ENCODE peak calls at places on chromosomes 5 and 9, in eight cellular contexts. One of them, this sample, is unnamed.

GRCh38 chr9:81632599-81632998 is 56.7 kb downstream of the TLE1 start:
- DNase-seq in choroid plexus epithelial cell: peak
- DNase-seq in A549: no peak
- DNase-seq in astrocyte of the spinal cord: peak
- DNase-seq in tibial artery: no peak
- DNase-seq in upper lobe of right lung: no peak
- DNase-seq in cardiac muscle cell: peak
- DNase-seq in cardiac fibroblast: peak
- DNase-seq in this sample: no peak

GRCh38 chr5:1285883-1286291 is 9.0 kb downstream of the TERT start:
- DNase-seq in choroid plexus epithelial cell: no peak
- DNase-seq in upper lobe of right lung: peak
- DNase-seq in tibial artery: no peak
- DNase-seq in cardiac fibroblast: no peak
- DNase-seq in astrocyte of the spinal cord: no peak
- DNase-seq in A549: no peak
- DNase-seq in cardiac muscle cell: no peak
- DNase-seq in this sample: no peak

GRCh38 chr9:131441441-131441840 is 47.6 kb downstream of the PRRC2B start:
- DNase-seq in astrocyte of the spinal cord: no peak
- DNase-seq in cardiac muscle cell: no peak
- DNase-seq in A549: no peak
- DNase-seq in upper lobe of right lung: no peak
- DNase-seq in cardiac fibroblast: no peak
- DNase-seq in tibial artery: peak
- DNase-seq in choroid plexus epithelial cell: no peak
- DNase-seq in this sample: no peak

GRCh38 chr5:18281947-18282557 is 647.8 kb downstream of the TAF11L14 start:
- DNase-seq in astrocyte of the spinal cord: peak
- DNase-seq in cardiac muscle cell: peak
- DNase-seq in tibial artery: no peak
- DNase-seq in choroid plexus epithelial cell: peak
- DNase-seq in A549: peak
- DNase-seq in upper lobe of right lung: no peak
- DNase-seq in cardiac fibroblast: peak
- DNase-seq in this sample: no peak

GRCh38 chr5:159337291-159337974 is 7.1 kb upstream of the IL12B start:
- DNase-seq in cardiac fibroblast: peak
- DNase-seq in A549: no peak
- DNase-seq in cardiac muscle cell: peak
- DNase-seq in astrocyte of the spinal cord: peak
- DNase-seq in choroid plexus epithelial cell: peak
- DNase-seq in tibial artery: no peak
- DNase-seq in upper lobe of right lung: no peak
- DNase-seq in this sample: no peak

GRCh38 chr5:1336106-1336561 is 8.8 kb downstream of the CLPTM1L start:
- DNase-seq in cardiac muscle cell: no peak
- DNase-seq in cardiac fibroblast: no peak
- DNase-seq in choroid plexus epithelial cell: no peak
- DNase-seq in tibial artery: no peak
- DNase-seq in upper lobe of right lung: peak
- DNase-seq in astrocyte of the spinal cord: no peak
- DNase-seq in A549: no peak
- DNase-seq in this sample: no peak

GRCh38 chr9:121485618-121486531 is 13.8 kb downstream of the GGTA1 start:
- DNase-seq in choroid plexus epithelial cell: no peak
- DNase-seq in cardiac muscle cell: no peak
- DNase-seq in tibial artery: peak
- DNase-seq in A549: no peak
- DNase-seq in astrocyte of the spinal cord: no peak
- DNase-seq in cardiac fibroblast: no peak
- DNase-seq in upper lobe of right lung: no peak
- DNase-seq in this sample: no peak

GRCh38 chr9:27467486-27467885 is 56.6 kb upstream of the IFNK start:
- DNase-seq in cardiac fibroblast: no peak
- DNase-seq in choroid plexus epithelial cell: no peak
- DNase-seq in upper lobe of right lung: no peak
- DNase-seq in tibial artery: no peak
- DNase-seq in A549: no peak
- DNase-seq in cardiac muscle cell: no peak
- DNase-seq in astrocyte of the spinal cord: no peak
- DNase-seq in this sample: no peak

GRCh38 chr5:13276143-13276542 is 668.3 kb downstream of the DNAH5 start:
- DNase-seq in astrocyte of the spinal cord: no peak
- DNase-seq in tibial artery: no peak
- DNase-seq in A549: no peak
- DNase-seq in cardiac muscle cell: no peak
- DNase-seq in choroid plexus epithelial cell: peak
- DNase-seq in upper lobe of right lung: no peak
- DNase-seq in cardiac fibroblast: no peak
- DNase-seq in this sample: no peak

GRCh38 chr5:72241346-72242003 is 78.6 kb downstream of the MRPS27 start:
- DNase-seq in cardiac fibroblast: no peak
- DNase-seq in astrocyte of the spinal cord: no peak
- DNase-seq in cardiac muscle cell: no peak
- DNase-seq in tibial artery: no peak
- DNase-seq in choroid plexus epithelial cell: no peak
- DNase-seq in A549: no peak
- DNase-seq in upper lobe of right lung: no peak
- DNase-seq in this sample: no peak

GRCh38 chr5:14413331-14413750 is 168.3 kb upstream of the OTULINL start:
- DNase-seq in upper lobe of right lung: no peak
- DNase-seq in tibial artery: no peak
- DNase-seq in A549: no peak
- DNase-seq in cardiac fibroblast: no peak
- DNase-seq in cardiac muscle cell: no peak
- DNase-seq in choroid plexus epithelial cell: peak
- DNase-seq in astrocyte of the spinal cord: peak
- DNase-seq in this sample: no peak

GRCh38 chr9:95092321-95093072 is 225.0 kb downstream of the FANCC start:
- DNase-seq in astrocyte of the spinal cord: peak
- DNase-seq in cardiac muscle cell: peak
- DNase-seq in choroid plexus epithelial cell: peak
- DNase-seq in upper lobe of right lung: no peak
- DNase-seq in A549: no peak
- DNase-seq in cardiac fibroblast: peak
- DNase-seq in tibial artery: no peak
- DNase-seq in this sample: no peak

GRCh38 chr9:134328341-134328840 is 2.1 kb downstream of the RXRA start:
- DNase-seq in cardiac fibroblast: peak
- DNase-seq in choroid plexus epithelial cell: peak
- DNase-seq in A549: no peak
- DNase-seq in upper lobe of right lung: no peak
- DNase-seq in astrocyte of the spinal cord: no peak
- DNase-seq in cardiac muscle cell: no peak
- DNase-seq in tibial artery: no peak
- DNase-seq in this sample: no peak

GRCh38 chr9:136192289-136193126 is 12.4 kb downstream of the LHX3 start:
- DNase-seq in A549: no peak
- DNase-seq in tibial artery: no peak
- DNase-seq in cardiac muscle cell: no peak
- DNase-seq in choroid plexus epithelial cell: no peak
- DNase-seq in upper lobe of right lung: no peak
- DNase-seq in cardiac fibroblast: no peak
- DNase-seq in astrocyte of the spinal cord: no peak
- DNase-seq in this sample: no peak

GRCh38 chr5:42309865-42310264 is 113.4 kb upstream of the GHR start:
- DNase-seq in upper lobe of right lung: no peak
- DNase-seq in tibial artery: no peak
- DNase-seq in A549: no peak
- DNase-seq in cardiac muscle cell: no peak
- DNase-seq in cardiac fibroblast: no peak
- DNase-seq in astrocyte of the spinal cord: no peak
- DNase-seq in choroid plexus epithelial cell: no peak
- DNase-seq in this sample: no peak

GRCh38 chr9:23740531-23740930 is 85.5 kb downstream of the ELAVL2 start:
- DNase-seq in tibial artery: no peak
- DNase-seq in cardiac fibroblast: no peak
- DNase-seq in choroid plexus epithelial cell: no peak
- DNase-seq in upper lobe of right lung: no peak
- DNase-seq in A549: no peak
- DNase-seq in astrocyte of the spinal cord: no peak
- DNase-seq in cardiac muscle cell: no peak
- DNase-seq in this sample: no peak

GRCh38 chr9:23739753-23740152 is 86.3 kb downstream of the ELAVL2 start:
- DNase-seq in cardiac fibroblast: no peak
- DNase-seq in upper lobe of right lung: no peak
- DNase-seq in cardiac muscle cell: no peak
- DNase-seq in astrocyte of the spinal cord: no peak
- DNase-seq in A549: no peak
- DNase-seq in tibial artery: no peak
- DNase-seq in choroid plexus epithelial cell: no peak
- DNase-seq in this sample: no peak

GRCh38 chr9:23746317-23746716 is 79.7 kb downstream of the ELAVL2 start:
- DNase-seq in cardiac muscle cell: no peak
- DNase-seq in A549: no peak
- DNase-seq in cardiac fibroblast: no peak
- DNase-seq in astrocyte of the spinal cord: no peak
- DNase-seq in upper lobe of right lung: no peak
- DNase-seq in tibial artery: no peak
- DNase-seq in choroid plexus epithelial cell: no peak
- DNase-seq in this sample: no peak

GRCh38 chr9:23743041-23743440 is 83.0 kb downstream of the ELAVL2 start:
- DNase-seq in tibial artery: no peak
- DNase-seq in astrocyte of the spinal cord: no peak
- DNase-seq in cardiac fibroblast: no peak
- DNase-seq in upper lobe of right lung: no peak
- DNase-seq in A549: no peak
- DNase-seq in cardiac muscle cell: no peak
- DNase-seq in choroid plexus epithelial cell: no peak
- DNase-seq in this sample: no peak

DNA sequence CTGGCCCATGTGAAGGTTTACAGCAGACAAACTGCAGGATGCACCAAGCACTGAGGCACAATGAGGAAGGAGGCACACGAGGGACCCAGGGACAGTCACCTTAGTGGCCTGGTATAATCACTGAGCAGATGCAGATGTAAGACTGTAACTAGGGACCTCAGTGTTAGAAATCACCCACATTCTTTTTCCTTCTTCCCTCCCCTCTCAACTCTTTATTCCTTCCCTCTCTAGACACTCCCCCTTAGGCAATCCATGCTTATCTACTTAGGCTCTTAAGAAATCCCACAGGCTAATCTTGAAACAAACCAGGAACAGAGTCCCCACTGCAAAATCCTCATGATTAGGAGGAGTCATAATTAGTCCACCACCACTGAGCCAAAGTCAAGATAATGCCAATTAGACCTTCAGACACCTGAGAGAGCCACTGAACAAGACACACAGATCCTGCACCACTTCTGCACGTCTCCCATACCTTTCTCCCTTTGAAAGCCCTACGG is 84.7 kb downstream of the ELAVL2 start:
- DNase-seq in upper lobe of right lung: no peak
- DNase-seq in cardiac fibroblast: no peak
- DNase-seq in cardiac muscle cell: no peak
- DNase-seq in tibial artery: no peak
- DNase-seq in A549: no peak
- DNase-seq in choroid plexus epithelial cell: no peak
- DNase-seq in astrocyte of the spinal cord: no peak
- DNase-seq in this sample: no peak
- H3K4me3 ChIP-seq in upper lobe of right lung: no peak
- H3K4me3 ChIP-seq in cardiac fibroblast: no peak
- H3K4me3 ChIP-seq in cardiac muscle cell: no peak
- H3K4me3 ChIP-seq in tibial artery: no peak
- H3K4me3 ChIP-seq in A549: no peak
- H3K4me3 ChIP-seq in choroid plexus epithelial cell: no peak
- H3K4me3 ChIP-seq in astrocyte of the spinal cord: no peak
- H3K4me3 ChIP-seq in this sample: no peak

DNA sequence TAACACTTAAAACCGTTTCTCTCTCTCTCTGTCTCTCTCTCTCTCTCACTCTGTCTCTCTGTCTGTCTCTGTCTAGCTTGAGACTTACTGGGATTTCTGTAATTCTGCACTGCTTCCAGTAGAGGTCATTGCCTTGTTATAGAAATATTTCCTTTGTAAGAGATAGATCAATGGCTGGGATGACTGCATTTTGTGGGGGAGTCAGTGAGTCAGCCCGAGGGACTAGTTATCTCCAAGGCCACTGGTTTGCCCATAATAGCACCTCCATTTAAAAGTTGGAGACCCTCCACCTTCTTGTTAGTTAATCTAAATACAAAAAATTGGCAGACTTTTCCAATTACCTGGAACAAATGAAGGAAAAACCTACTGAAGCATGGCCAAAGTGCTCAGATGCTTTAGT is 547.2 kb downstream of the LRRC70 start:
- DNase-seq in astrocyte of the spinal cord: peak
- DNase-seq in choroid plexus epithelial cell: peak
- DNase-seq in cardiac fibroblast: peak
- DNase-seq in A549: peak
- DNase-seq in upper lobe of right lung: no peak
- DNase-seq in cardiac muscle cell: peak
- DNase-seq in tibial artery: no peak
- DNase-seq in this sample: no peak
- TF ChIP-seq CTCF in astrocyte of the spinal cord: peak
- TF ChIP-seq CTCF in choroid plexus epithelial cell: peak
- TF ChIP-seq CTCF in cardiac fibroblast: peak
- TF ChIP-seq CTCF in A549: peak
- TF ChIP-seq CTCF in upper lobe of right lung: peak
- TF ChIP-seq CTCF in cardiac muscle cell: peak
- TF ChIP-seq CTCF in tibial artery: peak
- TF ChIP-seq CTCF in this sample: peak

GRCh38 chr9:4320021-4320420 is 20.2 kb upstream of the GLIS3 start:
- DNase-seq in astrocyte of the spinal cord: no peak
- DNase-seq in cardiac muscle cell: no peak
- DNase-seq in upper lobe of right lung: no peak
- DNase-seq in cardiac fibroblast: no peak
- DNase-seq in choroid plexus epithelial cell: no peak
- DNase-seq in tibial artery: no peak
- DNase-seq in A549: no peak
- DNase-seq in this sample: no peak
- H3K4me3 ChIP-seq in astrocyte of the spinal cord: no peak
- H3K4me3 ChIP-seq in cardiac muscle cell: no peak
- H3K4me3 ChIP-seq in upper lobe of right lung: no peak
- H3K4me3 ChIP-seq in cardiac fibroblast: no peak
- H3K4me3 ChIP-seq in choroid plexus epithelial cell: no peak
- H3K4me3 ChIP-seq in tibial artery: no peak
- H3K4me3 ChIP-seq in A549: no peak
- H3K4me3 ChIP-seq in this sample: no peak

GRCh38 chr5:149094996-149095395 is 32.1 kb upstream of the SH3TC2 start:
- DNase-seq in choroid plexus epithelial cell: no peak
- DNase-seq in cardiac muscle cell: no peak
- DNase-seq in astrocyte of the spinal cord: no peak
- DNase-seq in A549: no peak
- DNase-seq in upper lobe of right lung: no peak
- DNase-seq in tibial artery: no peak
- DNase-seq in cardiac fibroblast: no peak
- DNase-seq in this sample: no peak

GRCh38 chr5:149088686-149089085 is 25.8 kb upstream of the SH3TC2 start:
- DNase-seq in cardiac muscle cell: no peak
- DNase-seq in tibial artery: no peak
- DNase-seq in astrocyte of the spinal cord: no peak
- DNase-seq in upper lobe of right lung: no peak
- DNase-seq in cardiac fibroblast: no peak
- DNase-seq in choroid plexus epithelial cell: no peak
- DNase-seq in A549: no peak
- DNase-seq in this sample: no peak

DNA sequence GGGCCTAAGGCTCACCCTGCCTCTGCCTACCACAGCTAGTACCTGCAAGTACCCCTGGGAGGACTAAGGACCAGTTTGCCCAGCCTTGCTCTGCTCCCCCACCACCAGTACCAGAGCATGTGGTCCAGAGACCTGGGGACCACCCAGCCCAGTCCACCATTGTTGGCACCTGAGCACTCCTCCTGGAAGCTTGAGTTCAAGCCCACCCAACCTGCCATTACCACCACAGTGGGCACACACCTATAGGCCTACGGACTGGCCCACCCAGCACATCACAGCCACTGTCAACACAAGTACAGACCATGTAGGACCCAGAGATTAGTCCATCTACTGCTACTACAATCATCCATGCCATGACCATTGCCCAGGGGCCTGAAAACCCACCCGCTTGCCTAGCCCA is 30.8 kb upstream of the SH3TC2 start:
- DNase-seq in choroid plexus epithelial cell: no peak
- DNase-seq in cardiac muscle cell: no peak
- DNase-seq in cardiac fibroblast: no peak
- DNase-seq in tibial artery: no peak
- DNase-seq in upper lobe of right lung: no peak
- DNase-seq in astrocyte of the spinal cord: no peak
- DNase-seq in A549: no peak
- DNase-seq in this sample: no peak
- TF ChIP-seq CTCF in choroid plexus epithelial cell: no peak
- TF ChIP-seq CTCF in cardiac muscle cell: no peak
- TF ChIP-seq CTCF in cardiac fibroblast: no peak
- TF ChIP-seq CTCF in tibial artery: no peak
- TF ChIP-seq CTCF in upper lobe of right lung: no peak
- TF ChIP-seq CTCF in astrocyte of the spinal cord: no peak
- TF ChIP-seq CTCF in A549: no peak
- TF ChIP-seq CTCF in this sample: no peak

This sample was measured in ascending aorta.